ENCODE peak calls at places on chromosomes 16 and 17, in ten cellular contexts. F is AG09309, G is esophagus squamous epithelium, V is lower lobe of right lung, O is AG10803, Y is mammary epithelial cell, C is SK-N-SH, A is fibroblast of villous mesenchyme, E is cardiac muscle cell, Z is AG04449. R is an unnamed sample.

GRCh38 chr16:73060216-73060615 is 12.3 kb upstream of the ZFHX3 start:
- DNase-seq in C (peak; percentile 52), V (no peak), G (no peak), Z (no peak), O (no peak), A (no peak), F (no peak), Y (no peak), E (no peak), R (no peak)

GRCh38 chr17:81534157-81535006 is 6.2 kb downstream of the FSCN2 start:
- DNase-seq in Y (no peak), V (no peak), O (no peak), G (no peak), F (no peak), Z (no peak), C (peak; percentile 80), E (no peak), A (no peak), R (no peak)

GRCh38 chr16:86181526-86181925 is 282.6 kb downstream of the IRF8 start:
- DNase-seq in O (no peak), G (no peak), C (no peak), F (no peak), A (no peak), Y (no peak), V (no peak), Z (no peak), E (no peak), R (no peak)

GRCh38 chr17:28282596-28282995 is 36.4 kb upstream of the TMEM97 start:
- DNase-seq in F (peak; percentile 66), Y (peak; percentile 91), G (no peak), O (peak; percentile 93), C (no peak), V (no peak), A (peak; percentile 88), E (peak; percentile 73), Z (peak; percentile 71), R (peak; percentile 24)

GRCh38 chr17:36937961-36938565 is 788 bp downstream of the LHX1 start:
- DNase-seq in A (no peak), F (no peak), O (no peak), C (peak; percentile 69), V (no peak), Y (no peak), Z (no peak), G (no peak), E (peak; percentile 34), R (no peak)

GRCh38 chr17:17141860-17142552 is 64.1 kb downstream of the PLD6 start:
- DNase-seq in A (peak; percentile 52), G (no peak), Y (peak; percentile 18), F (no peak), E (peak; percentile 71), C (peak; percentile 84), O (peak; percentile 52), Z (no peak), V (no peak), R (no peak)

GRCh38 chr17:75645501-75645888 is 12.3 kb downstream of the SMIM5 start:
- DNase-seq in V (peak; percentile 82), E (no peak), F (no peak), G (no peak), Y (peak; percentile 87), A (peak; percentile 25), O (no peak), C (peak; percentile 22), Z (no peak), R (peak; percentile 78)

GRCh38 chr16:54048994-54049929 is 237.3 kb downstream of the IRX3 start:
- DNase-seq in C (peak; percentile 44), E (no peak), V (no peak), Y (no peak), Z (no peak), A (no peak), O (no peak), F (no peak), G (no peak), R (no peak)

GRCh38 chr16:64615647-64616280 is 506.1 kb downstream of the CDH11 start:
- DNase-seq in Y (no peak), V (no peak), F (peak; percentile 11), C (no peak), A (peak; percentile 12), G (no peak), O (peak; percentile 60), E (peak; percentile 17), Z (no peak), R (no peak)

GRCh38 chr16:13727943-13728342 is 192.0 kb upstream of the ERCC4 start:
- DNase-seq in F (no peak), O (no peak), C (no peak), Z (no peak), V (no peak), A (no peak), E (no peak), Y (no peak), G (no peak), R (no peak)

DNA sequence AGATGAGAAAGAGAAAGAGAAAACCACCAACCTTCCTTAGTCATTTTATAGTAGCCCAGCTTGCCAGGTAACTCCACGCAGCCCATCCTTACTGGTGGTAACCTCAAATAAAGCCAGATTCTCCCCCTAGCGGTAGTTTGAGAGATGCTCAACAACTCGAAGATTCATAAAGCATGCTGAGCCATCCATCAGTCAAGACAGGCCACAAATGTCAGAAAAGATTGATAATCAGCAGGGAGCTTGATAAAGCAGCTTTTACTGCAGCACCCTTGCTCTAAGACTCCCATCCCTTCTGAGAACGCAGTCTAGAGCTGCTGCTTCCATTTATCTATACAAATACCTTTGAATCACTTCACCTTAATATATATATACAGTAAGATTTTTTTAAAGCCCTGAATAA is 451.5 kb upstream of the HSBP1 start:
- DNase-seq in V (no peak), G (no peak), C (peak; percentile 43), A (peak; percentile 63), E (peak; percentile 71), Z (no peak), Y (peak; percentile 83), F (peak; percentile 64), O (peak; percentile 65), R (no peak)
- TF ChIP-seq CTCF in V (peak; percentile 43), G (peak; percentile 48), C (peak; percentile 72), A (peak; percentile 83), E (peak; percentile 79), Z (peak; percentile 65), Y (peak; percentile 75), F (peak; percentile 86), O (peak; percentile 84), R (peak; percentile 86)

GRCh38 chr16:7161886-7162285 is 170.8 kb upstream of the RBFOX1 start:
- DNase-seq in Z (no peak), V (no peak), C (no peak), G (no peak), Y (no peak), O (no peak), F (no peak), E (no peak), A (no peak), R (no peak)
- H3K4me3 ChIP-seq in Z (no peak overlapping the region), V (no peak overlapping the region), C (no peak overlapping the region), G (no peak overlapping the region), Y (no peak overlapping the region), O (no peak overlapping the region), F (no peak overlapping the region), E (no peak overlapping the region), A (no peak overlapping the region), R (no peak overlapping the region)

GRCh38 chr16:88761143-88761534 is 23.9 kb downstream of the PIEZO1 start:
- DNase-seq in E (no peak), Y (no peak), O (no peak), V (no peak), G (no peak), C (no peak), F (no peak), Z (no peak), A (no peak), R (no peak)

GRCh38 chr16:88759245-88759975 is 25.6 kb downstream of the PIEZO1 start:
- DNase-seq in C (no peak), A (peak; percentile 86), E (peak; percentile 40), G (no peak), F (no peak), V (peak; percentile 80), Z (no peak), O (no peak), Y (no peak), R (no peak)

GRCh38 chr16:88761830-88762229 is 23.2 kb downstream of the PIEZO1 start:
- DNase-seq in Z (no peak), E (no peak), Y (no peak), C (no peak), V (no peak), O (no peak), A (no peak), G (no peak), F (no peak), R (no peak)

GRCh38 chr16:88759976-88760350 is 25.1 kb downstream of the PIEZO1 start:
- DNase-seq in Z (no peak), E (no peak), F (no peak), O (no peak), Y (no peak), A (no peak), V (no peak), C (no peak), G (no peak), R (no peak)

DNA sequence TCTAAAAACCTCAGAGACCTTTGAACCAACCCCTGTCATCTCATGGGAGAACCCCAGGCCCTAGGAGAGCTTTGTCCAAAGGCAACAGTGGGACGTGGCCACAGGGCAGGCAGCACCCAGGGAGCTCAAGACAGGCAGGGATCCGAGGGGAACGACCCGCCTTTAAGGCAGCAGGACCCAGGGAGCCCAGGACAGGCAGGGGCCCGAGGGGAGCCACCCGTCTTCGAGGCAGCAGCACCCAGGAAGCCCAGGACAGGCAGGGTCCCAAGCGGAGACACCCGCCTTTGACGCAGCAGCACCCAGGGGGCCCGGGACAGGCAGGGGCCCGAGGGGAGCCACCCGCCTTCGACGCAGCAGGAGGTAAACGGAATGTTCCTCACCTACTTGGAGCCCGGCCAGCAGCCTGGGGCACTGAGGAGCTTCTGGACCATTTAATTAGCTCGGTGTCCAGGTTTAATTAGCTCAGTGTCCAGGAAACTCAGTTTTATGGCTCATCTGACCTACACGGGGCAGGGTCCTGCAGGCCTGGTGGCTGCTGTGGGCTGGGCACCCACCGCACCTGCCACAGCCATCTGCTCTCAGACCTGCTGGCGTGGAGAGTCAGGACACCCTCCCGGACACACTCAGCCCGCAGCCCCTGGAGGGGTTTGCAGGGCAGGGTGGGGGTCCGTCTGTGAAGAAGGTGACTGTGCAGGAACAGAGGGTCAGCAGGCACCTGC is 24.4 kb downstream of the PIEZO1 start:
- DNase-seq in E (no peak), O (no peak), Y (no peak), V (no peak), G (no peak), C (peak; percentile 60), F (no peak), Z (no peak), A (no peak), R (no peak)
- TF ChIP-seq CTCF in E (no peak), O (no peak), Y (no peak), V (no peak), G (no peak), C (no peak), F (no peak), Z (no peak), A (no peak), R (no peak)

DNA sequence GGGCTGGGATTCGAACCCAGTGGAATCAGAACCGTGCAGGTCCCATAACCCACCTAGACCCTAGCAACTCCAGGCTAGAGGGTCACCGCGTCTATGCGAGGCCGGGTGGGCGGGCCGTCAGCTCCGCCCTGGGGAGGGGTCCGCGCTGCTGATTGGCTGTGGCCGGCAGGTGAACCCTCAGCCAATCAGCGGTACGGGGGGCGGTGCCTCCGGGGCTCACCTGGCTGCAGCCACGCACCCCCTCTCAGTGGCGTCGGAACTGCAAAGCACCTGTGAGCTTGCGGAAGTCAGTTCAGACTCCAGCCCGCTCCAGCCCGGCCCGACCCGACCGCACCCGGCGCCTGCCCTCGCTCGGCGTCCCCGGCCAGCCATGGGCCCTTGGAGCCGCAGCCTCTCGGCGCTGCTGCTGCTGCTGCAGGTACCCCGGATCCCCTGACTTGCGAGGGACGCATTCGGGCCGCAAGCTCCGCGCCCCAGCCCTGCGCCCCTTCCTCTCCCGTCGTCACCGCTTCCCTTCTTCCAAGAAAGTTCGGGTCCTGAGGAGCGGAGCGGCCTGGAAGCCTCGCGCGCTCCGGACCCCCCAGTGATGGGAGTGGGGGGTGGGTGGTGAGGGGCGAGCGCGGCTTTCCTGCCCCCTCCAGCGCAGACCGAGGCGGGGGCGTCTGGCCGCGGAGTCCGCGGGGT is at the start of gene CDH1:
- DNase-seq in O (no peak), F (no peak), A (no peak), V (peak; percentile 94), Y (peak; percentile 89), C (peak; percentile 73), G (no peak), Z (no peak), E (no peak), R (no peak)
- H3K4me3 ChIP-seq in O (no peak within 1 kb of the TSS), F (no peak within 1 kb of the TSS), A (no peak within 1 kb of the TSS), V (peak within 1 kb of the TSS; percentile 56), Y (peak within 1 kb of the TSS; percentile 93), C (peak within 1 kb of the TSS; percentile 33), G (peak within 1 kb of the TSS; percentile 61), Z (no peak within 1 kb of the TSS), E (peak within 1 kb of the TSS; percentile 32), R (peak within 1 kb of the TSS; percentile 28)

R was measured in retinal pigment epithelial cell.